ENCODE peak calls at places on chromosome 18, in ten cellular contexts. D, I, N, U, J, K, O, B, Y and P are unnamed samples. For H3K4me1, the result is how much of the 10 kb centered on the place peaks cover.

GRCh38 chr18:79608069-79608468 is 71.5 kb upstream of the CTDP1 start:
- DNase-seq in K (no peak), U (no peak), N (no peak), J (no peak), B (no peak), Y (no peak), O (no peak), D (no peak), I (no peak), P (no peak)

GRCh38 chr18:39701839-39702238 is 2136.2 kb upstream of the CELF4 start:
- DNase-seq in I (no peak), O (no peak), Y (peak), U (no peak), J (no peak), N (no peak), B (no peak), K (peak), D (peak), P (peak)

GRCh38 chr18:72638353-72638752 is 94.2 kb upstream of the CBLN2 start:
- DNase-seq in O (no peak), J (no peak), K (no peak), N (no peak), B (no peak), Y (no peak), D (no peak), I (no peak), U (no peak), P (no peak)

GRCh38 chr18:22871809-22872525 is 61.2 kb upstream of the RBBP8 start:
- DNase-seq in O (no peak), J (no peak), I (no peak), D (no peak), B (peak), N (no peak), U (no peak), Y (no peak), K (peak), P (no peak)

GRCh38 chr18:35267161-35267651 is 22.8 kb downstream of the ZSCAN30 start:
- DNase-seq in I (peak), U (peak), D (no peak), Y (no peak), J (no peak), N (peak), B (no peak), O (peak), K (no peak), P (no peak)

GRCh38 chr18:63180971-63181376 is 138.6 kb downstream of the BCL2 start:
- DNase-seq in K (no peak), B (no peak), U (no peak), N (no peak), J (no peak), O (no peak), I (no peak), D (no peak), Y (no peak), P (no peak)

GRCh38 chr18:68438983-68439382 is 275.9 kb downstream of the TMX3 start:
- DNase-seq in J (no peak), K (peak), U (no peak), N (no peak), I (no peak), Y (no peak), B (peak), O (no peak), D (no peak), P (no peak)

GRCh38 chr18:37409870-37410269 is 155.7 kb downstream of the CELF4 start:
- DNase-seq in J (no peak), Y (no peak), O (no peak), B (peak), N (no peak), I (no peak), U (no peak), D (no peak), K (no peak), P (no peak)

GRCh38 chr18:62768172-62768943 is 53.0 kb downstream of the PHLPP1 start:
- DNase-seq in D (no peak), U (no peak), K (no peak), Y (no peak), J (no peak), O (no peak), I (no peak), N (no peak), B (no peak), P (no peak)

GRCh38 chr18:79523738-79524180 is 128.0 kb downstream of the NFATC1 start:
- DNase-seq in I (peak), B (no peak), O (no peak), U (peak), J (peak), K (no peak), D (no peak), Y (no peak), N (no peak), P (no peak)

GRCh38 chr18:79465392-79465991 is 69.8 kb downstream of the NFATC1 start:
- DNase-seq in K (no peak), B (peak), U (no peak), I (no peak), N (no peak), J (peak), O (no peak), D (no peak), Y (no peak), P (no peak)

GRCh38 chr18:154151-154550 is 4.2 kb upstream of the USP14 start:
- DNase-seq in U (no peak), D (no peak), Y (no peak), I (no peak), O (no peak), B (no peak), K (peak), N (no peak), J (no peak), P (no peak)

GRCh38 chr18:12750076-12750707 is 47.4 kb downstream of the PSMG2 start:
- DNase-seq in D (no peak), N (no peak), K (no peak), J (peak), O (no peak), I (peak), B (no peak), U (peak), Y (no peak), P (no peak)

GRCh38 chr18:46916551-46917107 is 678 bp downstream of the PIAS2 start:
- DNase-seq in N (no peak), O (no peak), B (peak), I (no peak), D (no peak), J (peak), U (peak), K (peak), Y (no peak), P (no peak)

GRCh38 chr18:6009751-6010150 is 114.4 kb upstream of the TMEM200C start:
- DNase-seq in U (no peak), J (no peak), D (no peak), O (no peak), N (no peak), K (peak), Y (no peak), B (no peak), I (no peak), P (peak)

GRCh38 chr18:21853020-21853419 is 112.4 kb downstream of the MIB1 start:
- DNase-seq in N (no peak), O (no peak), Y (no peak), B (no peak), J (peak), D (no peak), I (no peak), U (peak), K (peak), P (no peak)

GRCh38 chr18:46148810-46149209 is 44.6 kb downstream of the HAUS1 start:
- DNase-seq in O (no peak), U (peak), Y (peak), J (peak), N (peak), B (peak), K (peak), D (no peak), I (peak), P (no peak)

GRCh38 chr18:37537868-37538525 is 27.6 kb downstream of the CELF4 start:
- DNase-seq in K (peak), I (peak), B (peak), J (peak), N (peak), D (peak), U (peak), O (peak), Y (peak), P (no peak)

GRCh38 chr18:22822841-22823508 is 110.2 kb upstream of the RBBP8 start:
- DNase-seq in N (no peak), B (no peak), J (no peak), O (no peak), K (no peak), D (no peak), U (no peak), I (no peak), Y (no peak), P (no peak)

GRCh38 chr18:39462436-39462835 is 1896.8 kb upstream of the CELF4 start:
- DNase-seq in N (no peak), D (no peak), K (peak), I (no peak), O (no peak), U (no peak), Y (no peak), J (no peak), B (no peak), P (peak)

GRCh38 chr18:77657651-77658308 is 408.1 kb downstream of the GALR1 start:
- DNase-seq in I (no peak), O (no peak), J (no peak), N (no peak), B (no peak), D (no peak), K (no peak), U (no peak), Y (no peak), P (no peak)

GRCh38 chr18:21571763-21572162 is 28.7 kb downstream of the ESCO1 start:
- DNase-seq in U (no peak), K (no peak), O (no peak), D (no peak), I (no peak), J (no peak), Y (no peak), B (no peak), N (no peak), P (no peak)

GRCh38 chr18:13618760-13619438 is 107.5 kb downstream of the FAM210A start:
- DNase-seq in J (no peak), K (no peak), U (no peak), Y (no peak), O (no peak), N (no peak), D (no peak), I (no peak), B (no peak), P (no peak)

GRCh38 chr18:3585656-3586509 is 135.9 kb downstream of the TGIF1 start:
- DNase-seq in D (peak), J (peak), O (peak), B (peak), Y (peak), I (peak), U (peak), N (peak), K (peak), P (no peak)

GRCh38 chr18:23259701-23260661 is 124.7 kb downstream of the CABLES1 start:
- DNase-seq in N (peak), Y (no peak), J (peak), K (peak), I (no peak), O (peak), B (peak), D (no peak), U (peak), P (no peak)

GRCh38 chr18:39506581-39506980 is 1941.0 kb upstream of the CELF4 start:
- DNase-seq in N (no peak), B (no peak), Y (no peak), I (no peak), D (no peak), O (no peak), U (no peak), K (no peak), J (no peak), P (no peak)

GRCh38 chr18:57004366-57005121 is 142.3 kb upstream of the BOD1L2 start:
- DNase-seq in U (peak), K (peak), I (no peak), Y (no peak), N (no peak), J (no peak), D (no peak), B (no peak), O (no peak), P (peak)

GRCh38 chr18:63518178-63519012 is 23.8 kb upstream of the SERPINB12 start:
- DNase-seq in D (peak), N (peak), O (peak), B (peak), U (peak), K (peak), I (peak), Y (peak), J (peak), P (no peak)

GRCh38 chr18:52150050-52150449 is 189.9 kb upstream of the DCC start:
- DNase-seq in N (no peak), I (no peak), J (no peak), Y (no peak), B (no peak), K (no peak), D (no peak), O (no peak), U (no peak), P (peak)

GRCh38 chr18:10142496-10143160 is 228.8 kb downstream of the VAPA start:
- DNase-seq in N (no peak), D (no peak), I (no peak), B (no peak), K (peak), Y (peak), U (no peak), O (no peak), J (no peak), P (no peak)

GRCh38 chr18:356763-357162 is 88.9 kb upstream of the THOC1 start:
- DNase-seq in Y (no peak), B (no peak), J (no peak), N (no peak), I (no peak), K (peak), U (no peak), O (no peak), D (no peak), P (no peak)

DNA sequence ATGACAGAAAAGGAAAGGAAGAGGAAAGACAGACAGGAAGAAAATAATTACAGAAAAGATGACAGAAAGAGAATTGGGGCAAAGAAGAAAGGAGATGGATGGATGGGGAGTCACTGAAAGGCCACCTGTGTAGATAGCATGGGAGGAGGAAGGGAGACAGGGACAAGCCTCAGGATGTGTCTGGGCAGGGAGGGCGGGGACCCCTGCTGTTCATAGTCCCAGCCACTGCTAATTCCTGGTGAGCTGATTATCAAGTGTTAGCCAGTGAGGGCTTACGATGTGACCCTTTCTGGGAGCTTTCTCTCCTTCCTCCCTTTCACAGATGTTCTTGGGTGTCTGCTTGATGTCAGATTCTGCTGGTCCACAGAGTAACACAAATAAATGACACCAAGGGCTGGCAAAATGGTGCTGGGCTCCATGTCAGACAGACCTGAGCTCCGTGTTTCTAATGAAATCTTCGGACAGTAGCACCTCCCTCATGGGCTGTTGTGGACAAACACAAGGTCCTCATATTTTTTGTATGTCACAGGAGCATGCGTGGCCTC is 13.6 kb downstream of the FHOD3 start:
- DNase-seq in Y (no peak), J (no peak), U (no peak), I (no peak), N (no peak), D (no peak), K (no peak), O (no peak), B (peak), P (no peak)
- H3K4me1 ChIP-seq in Y (under half), J (under half), U (under half), I (under half), N (under half), D (under half), K (under half), O (under half), B (under half), P (under half)

DNA sequence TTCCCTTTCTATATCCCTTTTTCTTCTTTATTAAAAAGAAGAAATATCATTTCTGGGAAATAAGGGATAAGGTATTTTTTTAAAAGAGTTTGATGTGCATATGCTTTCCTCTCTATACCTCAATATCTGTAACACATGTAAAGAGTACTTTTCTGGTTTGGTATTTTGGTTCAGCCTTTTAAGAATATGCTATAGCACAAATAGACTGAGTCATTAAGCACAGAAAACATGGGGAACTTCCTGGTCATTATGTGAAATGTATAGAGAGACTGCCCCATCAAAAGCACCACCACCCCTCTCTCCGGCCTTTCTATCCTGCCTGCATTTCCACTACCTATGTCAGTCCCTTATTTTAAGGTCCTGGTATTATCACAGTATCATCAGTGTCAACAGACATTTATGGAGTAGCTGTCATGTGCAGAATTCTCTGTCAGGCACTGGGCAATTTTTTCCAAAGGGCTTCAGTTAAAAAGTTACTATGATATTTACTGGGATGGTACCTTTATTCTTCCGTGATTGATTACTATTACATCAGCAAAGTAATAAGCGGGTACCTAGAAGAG is 88.4 kb downstream of the ALPK2 start:
- DNase-seq in K (no peak), U (no peak), B (no peak), D (no peak), J (no peak), Y (no peak), I (no peak), N (no peak), O (no peak), P (no peak)
- H3K4me1 ChIP-seq in K (under half), U (under half), B (under half), D (half or more), J (under half), Y (half or more), I (under half), N (under half), O (under half), P (under half)

DNA sequence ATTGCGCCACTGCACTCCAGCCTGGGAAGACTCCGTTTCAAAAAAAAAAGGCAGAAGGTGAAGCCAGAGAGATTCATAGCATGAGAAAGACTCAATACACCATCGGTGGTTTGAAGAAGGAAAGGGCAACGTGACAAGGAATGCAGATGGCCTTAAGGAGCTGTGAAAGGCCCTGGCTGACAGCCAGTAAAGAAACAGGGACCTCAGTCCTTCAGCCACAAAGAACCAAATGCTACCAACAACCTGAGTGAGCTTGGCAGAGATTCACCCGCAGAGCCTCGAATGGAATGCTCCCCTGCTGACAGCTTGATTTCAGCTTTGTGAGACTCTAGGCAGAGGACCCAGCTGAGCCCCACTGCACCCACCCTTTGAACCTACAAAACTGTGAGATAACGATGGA is 154.9 kb upstream of the NDUFV2 start:
- DNase-seq in O (no peak), J (no peak), K (no peak), Y (no peak), N (no peak), U (no peak), D (no peak), B (peak), I (no peak), P (no peak)
- H3K4me1 ChIP-seq in O (under half), J (half or more), K (under half), Y (under half), N (under half), U (under half), D (half or more), B (under half), I (under half), P (under half)

DNA sequence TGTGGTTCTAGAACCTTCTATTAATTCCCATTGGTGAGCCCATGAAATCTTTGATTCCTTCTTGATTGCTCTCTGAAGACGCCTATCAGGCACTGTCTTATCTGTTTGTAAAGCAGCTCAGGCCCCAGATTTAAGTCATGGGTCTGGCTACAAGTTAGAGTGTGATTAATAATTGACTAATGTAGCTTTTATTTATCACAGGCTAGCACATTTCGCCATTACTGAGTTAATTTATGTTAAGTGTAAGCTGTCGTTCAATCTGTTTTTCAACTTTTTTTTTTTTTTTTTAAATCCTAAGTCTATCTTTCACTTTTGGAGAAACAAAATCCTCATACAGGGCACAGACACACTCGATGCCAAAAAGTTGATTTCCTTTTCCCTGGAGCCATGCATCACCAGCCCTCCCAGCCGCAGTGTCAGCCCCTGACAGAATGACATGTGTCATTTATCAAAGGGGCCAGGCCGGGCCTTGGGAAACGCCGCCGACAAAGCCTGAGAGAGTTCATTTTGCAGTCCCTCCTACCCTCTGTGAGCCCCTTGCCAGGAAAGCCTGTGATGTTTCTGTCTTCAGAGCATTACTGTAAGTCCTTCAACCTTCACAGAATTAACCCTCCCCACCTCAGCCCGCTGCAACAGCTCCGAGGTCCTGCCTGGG is 15.8 kb downstream of the TSHZ1 start:
- DNase-seq in J (no peak), Y (no peak), I (no peak), N (no peak), K (peak), U (no peak), D (no peak), B (no peak), O (no peak), P (no peak)
- H3K4me1 ChIP-seq in J (under half), Y (under half), I (under half), N (under half), K (under half), U (under half), D (under half), B (under half), O (under half), P (under half)

DNA sequence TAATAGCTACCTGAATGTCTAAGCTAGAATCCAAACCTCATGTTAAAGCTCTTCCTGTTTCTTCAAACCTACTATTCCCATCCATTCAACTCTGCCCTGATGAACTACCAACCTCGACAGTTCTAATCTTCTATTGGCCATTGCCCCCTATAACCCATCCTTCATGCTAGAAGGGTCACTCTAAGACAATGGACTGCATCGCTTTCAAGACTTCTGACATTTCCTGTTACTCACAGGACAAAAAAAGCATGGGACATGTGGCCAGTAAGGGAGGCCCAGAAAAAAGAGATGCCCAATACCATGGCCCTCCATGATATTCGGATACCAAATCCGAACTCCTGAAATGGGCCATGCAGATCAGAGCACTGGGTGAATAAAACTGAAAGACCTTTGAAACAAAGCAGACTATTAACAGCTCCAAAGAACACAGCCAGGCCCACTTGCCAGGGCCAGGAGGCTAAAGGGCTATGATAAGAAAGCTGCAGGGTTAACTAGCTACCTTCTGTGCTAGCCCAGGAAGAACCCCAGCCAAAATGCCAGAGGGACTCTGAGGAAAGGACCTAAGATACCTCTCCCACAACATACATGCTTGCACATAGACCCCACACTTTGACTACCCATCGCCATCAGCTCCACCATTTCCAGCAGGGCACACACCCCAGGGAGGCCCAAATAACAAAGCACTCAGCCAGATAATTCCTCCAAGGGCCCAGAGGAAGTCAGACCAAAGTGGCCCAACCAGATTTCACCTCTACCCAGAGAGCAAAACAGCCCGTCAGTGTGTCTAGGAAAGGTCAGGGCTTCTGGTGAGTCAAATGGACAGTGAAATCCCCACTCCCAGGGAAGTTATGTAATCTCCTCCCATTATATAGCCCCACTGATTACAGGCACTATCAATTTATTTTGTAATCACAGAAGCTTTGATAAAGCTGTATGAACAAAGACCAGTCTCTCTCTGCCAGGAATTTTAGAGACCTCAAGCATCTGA is 4.3 kb downstream of the B4GALT6 start:
- DNase-seq in Y (no peak), K (no peak), U (no peak), B (peak), D (no peak), N (no peak), J (no peak), I (no peak), O (no peak), P (no peak)
- H3K4me1 ChIP-seq in Y (under half), K (under half), U (under half), B (under half), D (half or more), N (under half), J (under half), I (under half), O (under half), P (under half)